ENCODE peak calls at places on chromosomes 7 and 10, in five cellular contexts. C, R, G, X and V are unnamed samples.

GRCh38 chr10:97891497-97892167 is 42.0 kb downstream of the GOLGA7B start:
- DNase-seq in C (no peak), R (peak; percentile 31), G (no peak), X (no peak), V (no peak)

GRCh38 chr7:106599343-106599698 is 61.6 kb downstream of the CCDC71L start:
- DNase-seq in C (no peak), R (peak; percentile 11), G (no peak), X (no peak), V (no peak)

GRCh38 chr10:48982584-48982983 is 42.9 kb upstream of the LRRC18 start:
- DNase-seq in C (no peak), R (no peak), G (no peak), X (no peak), V (no peak)

GRCh38 chr10:51023611-51024010 is 50.7 kb upstream of the PRKG1 start:
- DNase-seq in C (no peak), R (no peak), G (no peak), X (no peak), V (no peak)

GRCh38 chr7:45259966-45260646 is 102.5 kb downstream of the RAMP3 start:
- DNase-seq in C (peak; percentile 31), R (peak; percentile 53), G (peak; percentile 90), X (peak; percentile 81), V (peak; percentile 18)

GRCh38 chr7:105885386-105886111 is 9.2 kb upstream of the ATXN7L1 start:
- DNase-seq in C (no peak), R (no peak), G (no peak), X (no peak), V (peak; percentile 19)

GRCh38 chr10:2784766-2785165 is 282.6 kb upstream of the PFKP start:
- DNase-seq in C (no peak), R (no peak), G (no peak), X (no peak), V (no peak)

GRCh38 chr7:97009753-97010732 is 4.7 kb downstream of the DLX6 start:
- DNase-seq in C (no peak), R (no peak), G (no peak), X (no peak), V (no peak)

GRCh38 chr7:119377-120163 is 72.8 kb upstream of the FAM20C start:
- DNase-seq in C (no peak), R (peak; percentile 57), G (no peak), X (no peak), V (no peak)

GRCh38 chr7:85186521-85187241 is at the start of gene SEMA3D:
- DNase-seq in C (peak; percentile 48), R (peak; percentile 92), G (no peak), X (no peak), V (peak; percentile 85)

GRCh38 chr7:51139796-51140195 is 176.8 kb downstream of the COBL start:
- DNase-seq in C (no peak), R (no peak), G (no peak), X (no peak), V (no peak)

GRCh38 chr10:30854656-30855055 is 177.0 kb downstream of the ZNF438 start:
- DNase-seq in C (no peak), R (no peak), G (no peak), X (no peak), V (no peak)

GRCh38 chr10:60661627-60662026 is 116.7 kb upstream of the CDK1 start:
- DNase-seq in C (peak; percentile 58), R (no peak), G (no peak), X (no peak), V (peak; percentile 83)

GRCh38 chr10:91800192-91800591 is 2.0 kb downstream of the TNKS2 start:
- DNase-seq in C (no peak), R (no peak), G (no peak), X (no peak), V (no peak)

DNA sequence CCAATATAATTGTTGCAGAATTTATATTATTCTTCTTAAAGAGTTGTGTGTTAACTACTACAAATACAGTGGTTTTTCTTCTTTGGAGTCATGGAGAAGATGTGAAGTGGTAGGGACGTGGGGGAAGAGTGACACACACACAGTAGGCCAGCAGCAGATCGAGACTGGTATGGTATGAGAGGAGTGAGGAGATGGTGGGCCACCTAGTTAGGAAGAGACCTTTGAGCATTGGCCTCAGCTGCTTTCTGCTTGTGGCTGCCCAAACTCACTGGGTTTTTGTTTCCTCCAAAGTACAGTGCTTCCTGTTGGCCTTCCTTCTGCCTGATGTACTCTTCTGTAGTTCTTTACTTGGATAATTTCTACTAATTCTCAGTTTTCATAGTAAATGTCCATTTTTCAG is 14.6 kb downstream of the VCL start:
- DNase-seq in C (no peak), R (no peak), G (peak; percentile 59), X (no peak), V (no peak)
- H3K4me3 ChIP-seq in C (no peak overlapping the region), R (no peak overlapping the region), G (peak overlapping the region; percentile 11), X (no peak overlapping the region), V (no peak overlapping the region)

GRCh38 chr10:123558651-123559050 is 107.5 kb upstream of the GPR26 start:
- DNase-seq in C (no peak), R (no peak), G (no peak), X (no peak), V (no peak)

GRCh38 chr10:123556049-123556448 is 110.1 kb upstream of the GPR26 start:
- DNase-seq in C (no peak), R (no peak), G (no peak), X (no peak), V (no peak)

GRCh38 chr10:123557366-123558108 is 108.6 kb upstream of the GPR26 start:
- DNase-seq in C (no peak), R (no peak), G (no peak), X (no peak), V (no peak)

GRCh38 chr10:123555616-123556015 is 110.5 kb upstream of the GPR26 start:
- DNase-seq in C (no peak), R (no peak), G (no peak), X (no peak), V (no peak)

GRCh38 chr10:123556736-123557135 is 109.4 kb upstream of the GPR26 start:
- DNase-seq in C (no peak), R (no peak), G (no peak), X (no peak), V (no peak)
- H3K27me3 ChIP-seq in C (no peaks in the 10 kb centered on the region), R (peaks cover 19% of the 10 kb centered on the region), G (no peaks in the 10 kb centered on the region), X (peaks cover 15% of the 10 kb centered on the region), V (no peaks in the 10 kb centered on the region)

GRCh38 chr10:101131962-101132635 is 999 bp downstream of the TLX1 start:
- DNase-seq in C (no peak), R (no peak), G (no peak), X (no peak), V (no peak)

GRCh38 chr10:101134299-101135127 is 3.4 kb downstream of the TLX1 start:
- DNase-seq in C (no peak), R (no peak), G (no peak), X (no peak), V (no peak)

GRCh38 chr10:101135151-101136006 is 4.3 kb downstream of the TLX1 start:
- DNase-seq in C (no peak), R (no peak), G (no peak), X (no peak), V (no peak)

GRCh38 chr10:101132636-101133473 is 1.8 kb downstream of the TLX1 start:
- DNase-seq in C (no peak), R (no peak), G (no peak), X (no peak), V (no peak)

GRCh38 chr10:101133489-101134298 is 2.6 kb downstream of the TLX1 start:
- DNase-seq in C (no peak), R (no peak), G (no peak), X (no peak), V (no peak)
- H4K20me1 ChIP-seq in C (no peaks in the 10 kb centered on the region), R (no peaks in the 10 kb centered on the region), G (no peaks in the 10 kb centered on the region), X (no peaks in the 10 kb centered on the region), V (no peaks in the 10 kb centered on the region)

GRCh38 chr10:13529714-13529973 is 830 bp upstream of the BEND7 start:
- DNase-seq in C (no peak), R (no peak), G (no peak), X (no peak), V (no peak)
- H3K4me3 ChIP-seq in C (peak overlapping the region; percentile 64), R (peak overlapping the region; percentile 52), G (no peak overlapping the region), X (no peak overlapping the region), V (peak overlapping the region; percentile 58)

GRCh38 chr7:99112097-99112496 is 31.8 kb downstream of the SMURF1 start:
- DNase-seq in C (no peak), R (no peak), G (peak; percentile 65), X (no peak), V (no peak)
- H3K27me3 ChIP-seq in C (no peaks in the 10 kb centered on the region), R (no peaks in the 10 kb centered on the region), G (no peaks in the 10 kb centered on the region), X (no peaks in the 10 kb centered on the region), V (no peaks in the 10 kb centered on the region)